ENCODE peak calls at places on chromosomes 12 and 14, in eight cellular contexts. P is heart right ventricle, L is upper lobe of right lung, N is prostate gland, S is pancreas, R is foreskin fibroblast, G is fibroblast of pulmonary artery, I is body of pancreas. C is an unnamed sample.

GRCh38 chr14:99062216-99062615 is 209.8 kb downstream of the BCL11B start:
- DNase-seq in P (no peak), N (no peak), R (no peak), S (no peak), I (no peak), L (no peak), G (no peak), C (no peak)

GRCh38 chr12:52454411-52455201 is 2.7 kb upstream of the KRT6B start:
- DNase-seq in G (peak), I (no peak), S (no peak), P (no peak), R (no peak), L (no peak), N (no peak), C (no peak)

GRCh38 chr12:28063355-28063885 is 90.9 kb upstream of the PTHLH start:
- DNase-seq in L (no peak), N (no peak), R (no peak), I (no peak), P (no peak), S (no peak), G (peak), C (no peak)

GRCh38 chr12:95304673-95305198 is 87.1 kb downstream of the VEZT start:
- DNase-seq in I (no peak), L (no peak), N (no peak), R (no peak), P (no peak), S (no peak), G (peak), C (no peak)

GRCh38 chr14:65382586-65382985 is 29.9 kb upstream of the FUT8 start:
- DNase-seq in S (no peak), R (no peak), I (no peak), L (no peak), N (no peak), P (no peak), G (no peak), C (no peak)

GRCh38 chr14:61421212-61421923 is 100.0 kb downstream of the PRKCH start:
- DNase-seq in N (no peak), I (no peak), P (no peak), R (no peak), L (no peak), S (no peak), G (no peak), C (no peak)

GRCh38 chr12:49838973-49839633 is 3.8 kb downstream of the BCDIN3D start:
- DNase-seq in G (peak), P (no peak), N (no peak), L (no peak), I (no peak), S (no peak), R (peak), C (no peak)

GRCh38 chr14:36675581-36675980 is 13.9 kb downstream of the PAX9 start:
- DNase-seq in L (no peak), N (no peak), I (no peak), S (no peak), R (no peak), G (no peak), P (no peak), C (no peak)

GRCh38 chr12:10661338-10661737 is 12.5 kb downstream of the STYK1 start:
- DNase-seq in N (peak), P (no peak), S (no peak), L (no peak), R (peak), I (no peak), G (peak), C (no peak)

GRCh38 chr12:7797698-7798398 is 8.6 kb downstream of the NANOG start:
- DNase-seq in L (no peak), P (no peak), I (peak), N (no peak), R (no peak), G (peak), S (peak), C (no peak)

GRCh38 chr14:21084988-21085853 is 13.2 kb downstream of the ZNF219 start:
- DNase-seq in S (no peak), P (peak), I (no peak), N (peak), L (peak), G (peak), R (no peak), C (no peak)

GRCh38 chr12:100346660-100347059 is 10.2 kb upstream of the SLC17A8 start:
- DNase-seq in L (no peak), P (no peak), S (no peak), R (no peak), I (no peak), N (no peak), G (peak), C (peak)

GRCh38 chr14:68266998-68267397 is 447.4 kb downstream of the RAD51B start:
- DNase-seq in G (no peak), L (no peak), S (no peak), I (no peak), R (no peak), N (no peak), P (no peak), C (no peak)

GRCh38 chr12:25018146-25018545 is 69.2 kb upstream of the BCAT1 start:
- DNase-seq in R (no peak), G (no peak), N (no peak), S (no peak), P (no peak), L (no peak), I (no peak), C (no peak)

GRCh38 chr14:72523397-72524157 is 370.3 kb downstream of the DPF3 start:
- DNase-seq in L (no peak), P (no peak), S (no peak), N (no peak), R (no peak), G (peak), I (no peak), C (no peak)

GRCh38 chr12:90682398-90682797 is 272.6 kb downstream of the CCER1 start:
- DNase-seq in I (no peak), N (no peak), G (peak), L (no peak), P (no peak), S (no peak), R (peak), C (no peak)

GRCh38 chr12:107318554-107318803 is 225.1 kb upstream of the CRY1 start:
- DNase-seq in R (no peak), I (no peak), N (no peak), P (no peak), L (no peak), S (no peak), G (no peak), C (no peak)

GRCh38 chr12:121534495-121535148 is 46.2 kb downstream of the KDM2B start:
- DNase-seq in G (no peak), R (no peak), L (no peak), N (no peak), S (no peak), P (no peak), I (no peak), C (no peak)

GRCh38 chr14:73977896-73978295 is 27.8 kb downstream of the COQ6 start:
- DNase-seq in S (no peak), L (no peak), I (no peak), N (no peak), G (peak), R (peak), P (no peak), C (no peak)

GRCh38 chr14:55451398-55451797 is 11.0 kb upstream of the TBPL2 start:
- DNase-seq in R (no peak), G (peak), N (no peak), L (no peak), P (no peak), S (no peak), I (no peak), C (no peak)

GRCh38 chr14:94921870-94922585 is 152.1 kb upstream of the GSC start:
- DNase-seq in N (no peak), G (peak), P (peak), S (no peak), R (no peak), L (no peak), I (no peak), C (no peak)

GRCh38 chr12:62643470-62643869 is 176.8 kb downstream of the MON2 start:
- DNase-seq in L (no peak), R (no peak), N (no peak), I (no peak), P (no peak), S (no peak), G (no peak), C (no peak)

GRCh38 chr12:76455582-76456345 is 103.8 kb downstream of the OSBPL8 start:
- DNase-seq in I (no peak), L (no peak), N (peak), S (no peak), P (no peak), G (peak), R (peak), C (peak)

GRCh38 chr12:51874486-51874885 is 13.4 kb upstream of the ANKRD33 start:
- DNase-seq in L (peak), I (no peak), P (no peak), N (no peak), G (no peak), R (no peak), S (no peak), C (no peak)

GRCh38 chr12:25648460-25648859 is 95.4 kb upstream of the LMNTD1 start:
- DNase-seq in R (peak), L (no peak), I (peak), S (no peak), N (peak), P (peak), G (peak), C (peak)

GRCh38 chr14:31962920-31963319 is 114.2 kb upstream of the ARHGAP5 start:
- DNase-seq in I (no peak), G (no peak), R (no peak), P (no peak), N (no peak), L (no peak), S (no peak), C (no peak)

GRCh38 chr14:75831455-75831854 is 150.3 kb downstream of the TGFB3 start:
- DNase-seq in S (peak), L (peak), I (peak), G (peak), R (peak), N (peak), P (peak), C (peak)

GRCh38 chr14:24137529-24138395 is 1.8 kb downstream of the PSME1 start:
- DNase-seq in R (no peak), I (no peak), N (no peak), L (no peak), S (no peak), G (no peak), P (no peak), C (no peak)

GRCh38 chr12:1946311-1946710 is 27.9 kb upstream of the CACNA2D4 start:
- DNase-seq in L (no peak), S (no peak), P (no peak), R (no peak), N (no peak), I (no peak), G (no peak), C (no peak)

GRCh38 chr14:91284146-91284790 is 39.8 kb upstream of the GPR68 start:
- DNase-seq in L (no peak), N (no peak), G (peak), I (no peak), S (no peak), R (peak), P (no peak), C (peak)

GRCh38 chr12:46920503-46920902 is 94.7 kb upstream of the SLC38A4 start:
- DNase-seq in R (no peak), N (no peak), L (no peak), P (no peak), G (no peak), S (no peak), I (no peak), C (no peak)

GRCh38 chr12:120928864-120929652 is 24.9 kb upstream of the SPPL3 start:
- DNase-seq in R (no peak), G (no peak), S (peak), L (no peak), P (no peak), N (peak), I (peak), C (no peak)

GRCh38 chr12:8644345-8645248 is 18.0 kb downstream of the MFAP5 start:
- DNase-seq in L (no peak), S (no peak), P (no peak), N (no peak), R (no peak), G (no peak), I (no peak), C (no peak)

GRCh38 chr14:103124501-103125001 is 1.3 kb downstream of the TNFAIP2 start:
- DNase-seq in G (no peak), S (peak), I (no peak), N (no peak), L (no peak), P (no peak), R (no peak), C (no peak)

GRCh38 chr12:95215925-95216324 is 1.3 kb downstream of the FGD6 start:
- DNase-seq in S (no peak), P (no peak), R (peak), N (no peak), I (no peak), L (no peak), G (peak), C (no peak)

GRCh38 chr12:54134850-54135249 is 53.9 kb downstream of the SMUG1 start:
- DNase-seq in N (no peak), P (no peak), R (no peak), G (no peak), L (no peak), S (no peak), I (no peak), C (no peak)
- TF ChIP-seq CTCF in N (no peak), P (no peak), R (no peak), G (no peak), L (no peak), S (no peak), I (no peak), C (peak)

GRCh38 chr12:113897406-113897805 is 68.7 kb downstream of the RBM19 start:
- DNase-seq in G (no peak), I (no peak), P (no peak), S (no peak), R (no peak), N (no peak), L (no peak), C (no peak)
- TF ChIP-seq CTCF in G (no peak), I (no peak), P (no peak), S (no peak), R (no peak), N (no peak), L (no peak), C (no peak)

DNA sequence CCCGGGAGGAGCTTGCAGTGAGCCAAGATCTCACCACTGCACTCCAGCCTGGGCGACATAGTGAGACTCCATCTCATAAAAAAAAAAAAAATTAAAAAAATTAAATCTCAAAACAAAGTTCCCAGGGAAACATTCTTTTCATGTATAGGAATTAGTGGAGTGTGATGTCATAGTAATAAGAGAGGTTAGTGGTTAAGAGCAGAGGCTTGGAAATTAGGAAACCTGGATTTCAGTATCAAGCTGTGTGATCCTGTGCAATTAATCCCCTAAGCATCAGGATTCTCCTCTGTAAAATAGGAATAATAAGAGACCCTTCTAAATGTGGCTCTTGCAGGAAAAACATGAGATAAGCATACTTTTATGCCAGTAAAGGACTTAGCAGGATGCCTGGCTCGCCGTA is 3.1 kb upstream of the TXNRD1 start:
- DNase-seq in L (no peak), N (no peak), G (no peak), R (no peak), P (no peak), S (no peak), I (no peak), C (no peak)
- TF ChIP-seq CTCF in L (no peak), N (no peak), G (no peak), R (no peak), P (no peak), S (no peak), I (no peak), C (no peak)

DNA sequence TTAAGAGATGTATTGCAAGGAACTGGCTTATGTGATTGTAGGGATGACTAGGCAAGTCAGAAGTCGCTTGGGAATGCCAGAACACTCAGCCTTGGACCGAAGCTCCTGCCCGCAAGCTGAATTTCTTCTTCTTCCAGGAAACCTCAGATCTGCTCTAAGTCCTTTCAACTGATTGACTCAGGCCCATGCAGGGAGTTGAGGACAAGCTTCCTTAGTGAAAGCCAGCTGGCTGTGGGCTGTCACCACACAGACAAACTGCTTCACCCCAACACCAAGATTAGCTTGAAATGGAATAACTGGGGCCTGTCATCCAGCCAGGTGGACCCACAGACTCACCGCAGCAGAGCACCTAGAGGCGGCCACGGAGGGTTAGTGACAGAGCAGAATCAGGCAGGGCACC is 24.7 kb downstream of the BDKRB2 start:
- DNase-seq in S (no peak), I (no peak), R (no peak), N (no peak), L (peak), P (no peak), G (no peak), C (no peak)
- TF ChIP-seq CTCF in S (no peak), I (no peak), R (no peak), N (no peak), L (no peak), P (no peak), G (no peak), C (no peak)

DNA sequence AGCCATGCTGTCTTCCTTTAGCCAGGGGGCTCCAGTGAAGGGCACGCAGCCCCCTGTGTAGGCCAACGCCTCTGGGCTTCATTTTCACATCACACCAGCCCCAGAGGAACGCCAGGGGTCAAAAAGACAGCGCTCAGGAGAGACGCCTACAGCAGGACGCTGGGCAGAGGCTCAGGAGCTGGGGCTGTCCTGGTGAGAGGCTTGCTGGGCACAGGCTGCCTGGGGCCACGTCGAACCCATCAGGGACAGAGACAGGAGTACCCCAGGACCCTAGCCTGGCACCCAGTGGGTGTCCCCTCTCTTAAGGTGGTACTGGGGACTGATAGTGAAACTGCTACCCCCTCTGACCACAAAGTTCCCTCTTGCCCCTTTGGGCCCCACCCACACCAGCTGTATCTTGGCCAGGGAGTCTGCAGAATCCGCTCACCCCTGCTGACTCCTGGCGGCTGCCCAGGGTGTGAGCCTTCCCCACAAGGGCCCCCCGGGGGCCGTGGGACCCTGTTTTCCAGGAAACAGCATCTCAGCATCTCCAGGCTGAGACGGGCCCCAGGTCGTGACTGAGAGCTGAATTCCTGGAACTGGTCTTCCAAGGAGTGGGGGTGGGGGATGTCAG is 321.7 kb upstream of the RTL1 start:
- DNase-seq in R (no peak), P (no peak), S (no peak), L (no peak), N (no peak), G (no peak), I (no peak), C (no peak)
- TF ChIP-seq CTCF in R (no peak), P (no peak), S (no peak), L (no peak), N (no peak), G (no peak), I (no peak), C (no peak)

GRCh38 chr12:110502449-110502738 is 263 bp downstream of the RAD9B start:
- DNase-seq in G (no peak), L (no peak), R (no peak), S (no peak), N (no peak), P (no peak), I (no peak), C (no peak)
- TF ChIP-seq CTCF in G (no peak), L (no peak), R (no peak), S (no peak), N (no peak), P (no peak), I (no peak), C (no peak)

DNA sequence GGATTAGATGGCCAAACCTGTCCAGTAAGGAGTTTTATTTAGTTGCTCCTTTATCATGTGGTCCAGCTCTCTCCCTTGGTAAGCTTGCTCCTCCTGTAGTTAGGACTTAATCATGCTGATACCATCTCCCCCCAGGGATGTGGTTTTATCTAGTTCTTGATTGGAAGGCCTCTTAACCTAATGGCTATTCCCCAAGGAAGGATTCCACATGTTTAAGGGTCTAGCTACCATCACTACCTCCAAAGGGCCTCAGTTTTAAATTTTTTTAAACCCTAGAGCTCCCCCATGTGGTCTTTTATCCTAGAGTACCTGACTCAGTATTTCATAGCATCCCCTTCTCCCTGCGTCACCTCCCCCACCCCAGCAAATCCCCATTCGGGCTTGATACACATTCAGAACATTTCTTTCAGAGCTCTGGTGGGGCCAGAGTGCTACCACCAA is 22.5 kb downstream of the MAP3K12 start:
- DNase-seq in L (no peak), G (peak), I (no peak), P (no peak), S (no peak), R (no peak), N (no peak), C (no peak)
- TF ChIP-seq CTCF in L (peak), G (peak), I (no peak), P (peak), S (no peak), R (peak), N (no peak), C (peak)

DNA sequence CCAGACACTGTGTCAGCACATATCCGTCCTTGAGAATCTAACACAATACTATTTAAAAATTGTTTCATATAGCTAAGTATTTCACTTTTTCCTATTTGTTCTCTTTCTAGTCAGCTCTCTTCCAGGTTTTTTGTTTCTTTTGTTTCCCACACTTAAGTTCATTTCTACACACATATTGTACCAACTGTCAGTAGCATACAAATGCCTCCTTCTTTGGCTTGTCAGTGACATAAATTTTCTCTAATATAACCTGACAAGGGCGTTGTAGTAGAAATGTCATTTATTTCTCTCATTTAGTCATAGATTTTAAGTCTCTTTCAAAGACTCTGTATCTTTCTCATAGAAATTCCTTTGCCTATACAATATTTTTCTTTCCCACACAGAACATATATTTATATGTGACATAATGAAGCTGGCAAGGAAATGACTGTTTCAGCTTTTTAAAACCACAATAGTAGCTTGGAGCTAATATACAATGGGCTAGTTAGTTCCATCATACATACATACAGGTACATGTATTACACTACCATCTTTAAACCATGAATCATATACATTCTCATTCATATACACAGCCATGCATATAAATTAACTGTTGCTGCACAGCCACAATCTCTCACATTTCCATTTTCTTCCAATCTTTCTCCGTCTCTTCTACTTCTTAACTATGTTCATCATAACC is 42.3 kb upstream of the EPS8 start:
- DNase-seq in N (no peak), I (no peak), G (no peak), P (no peak), R (no peak), S (no peak), L (no peak), C (no peak)
- TF ChIP-seq CTCF in N (no peak), I (no peak), G (no peak), P (no peak), R (no peak), S (no peak), L (no peak), C (no peak)